ENCODE peak calls at places on chromosome 7, in seven cellular contexts. One of them, this sample, is unnamed.
A peak's percentile ranks its signal among the peaks of the same experiment; 100 is the strongest.

GRCh38 chr7:105047932-105048331 is 33.9 kb downstream of the KMT2E start:
- DNase-seq in foreskin fibroblast: no peak
- DNase-seq in fibroblast of lung: no peak
- DNase-seq in GM20000: no peak
- DNase-seq in CD4-positive, alpha-beta T cell: no peak
- DNase-seq in natural killer cell: no peak
- DNase-seq in cardiac fibroblast: no peak
- DNase-seq in this sample: no peak

GRCh38 chr7:16708496-16708895 is 45.1 kb upstream of the TSPAN13 start:
- DNase-seq in fibroblast of lung: peak; percentile 44
- DNase-seq in natural killer cell: no peak
- DNase-seq in cardiac fibroblast: peak; percentile 46
- DNase-seq in CD4-positive, alpha-beta T cell: no peak
- DNase-seq in GM20000: no peak
- DNase-seq in foreskin fibroblast: no peak
- DNase-seq in this sample: no peak

GRCh38 chr7:30433082-30433481 is 45.5 kb downstream of the NOD1 start:
- DNase-seq in GM20000: no peak
- DNase-seq in natural killer cell: no peak
- DNase-seq in CD4-positive, alpha-beta T cell: no peak
- DNase-seq in cardiac fibroblast: peak; percentile 94
- DNase-seq in fibroblast of lung: peak; percentile 79
- DNase-seq in foreskin fibroblast: peak; percentile 54
- DNase-seq in this sample: no peak

GRCh38 chr7:142720140-142720773 is 29.0 kb upstream of the PRSS1 start:
- DNase-seq in fibroblast of lung: no peak
- DNase-seq in cardiac fibroblast: no peak
- DNase-seq in GM20000: no peak
- DNase-seq in natural killer cell: no peak
- DNase-seq in foreskin fibroblast: no peak
- DNase-seq in CD4-positive, alpha-beta T cell: no peak
- DNase-seq in this sample: no peak

GRCh38 chr7:33733865-33734650 is 171.3 kb upstream of the BMPER start:
- DNase-seq in GM20000: no peak
- DNase-seq in cardiac fibroblast: peak; percentile 77
- DNase-seq in natural killer cell: no peak
- DNase-seq in fibroblast of lung: no peak
- DNase-seq in foreskin fibroblast: no peak
- DNase-seq in CD4-positive, alpha-beta T cell: no peak
- DNase-seq in this sample: no peak

GRCh38 chr7:131501422-131501821 is 55.0 kb downstream of the PODXL start:
- DNase-seq in foreskin fibroblast: peak; percentile 46
- DNase-seq in fibroblast of lung: peak; percentile 86
- DNase-seq in cardiac fibroblast: peak; percentile 48
- DNase-seq in GM20000: peak; percentile 44
- DNase-seq in natural killer cell: no peak
- DNase-seq in CD4-positive, alpha-beta T cell: no peak
- DNase-seq in this sample: peak; percentile 61

GRCh38 chr7:125423444-125424155 is 494.0 kb upstream of the POT1 start:
- DNase-seq in cardiac fibroblast: peak; percentile 1
- DNase-seq in foreskin fibroblast: no peak
- DNase-seq in CD4-positive, alpha-beta T cell: no peak
- DNase-seq in fibroblast of lung: peak; percentile 53
- DNase-seq in GM20000: no peak
- DNase-seq in natural killer cell: no peak
- DNase-seq in this sample: no peak

GRCh38 chr7:133282094-133282493 is 29.2 kb downstream of the EXOC4 start:
- DNase-seq in cardiac fibroblast: no peak
- DNase-seq in foreskin fibroblast: no peak
- DNase-seq in natural killer cell: no peak
- DNase-seq in CD4-positive, alpha-beta T cell: no peak
- DNase-seq in fibroblast of lung: no peak
- DNase-seq in GM20000: no peak
- DNase-seq in this sample: no peak

GRCh38 chr7:44970521-44971051 is 8.2 kb downstream of the MYO1G start:
- DNase-seq in GM20000: no peak
- DNase-seq in foreskin fibroblast: no peak
- DNase-seq in cardiac fibroblast: no peak
- DNase-seq in natural killer cell: no peak
- DNase-seq in fibroblast of lung: no peak
- DNase-seq in CD4-positive, alpha-beta T cell: no peak
- DNase-seq in this sample: no peak

DNA sequence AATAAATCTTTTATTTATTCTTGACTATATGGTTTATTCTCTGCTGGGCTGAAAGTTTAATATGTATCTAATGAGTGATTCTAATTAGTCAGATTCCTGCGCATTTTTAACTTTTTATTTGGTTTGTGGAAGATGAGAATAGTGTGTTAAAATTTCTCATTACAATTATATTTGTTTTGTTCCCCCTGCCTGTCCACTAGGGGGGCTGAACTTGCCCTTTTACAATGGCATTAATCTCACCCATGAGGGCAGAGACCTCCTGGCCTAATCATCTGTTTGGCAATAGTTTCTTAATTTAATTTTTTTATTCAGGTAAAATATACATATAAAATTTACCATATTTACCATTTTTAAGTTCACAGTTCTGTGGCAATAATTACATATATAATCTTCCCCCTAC is 278.5 kb upstream of the NPY start:
- DNase-seq in cardiac fibroblast: no peak
- DNase-seq in natural killer cell: no peak
- DNase-seq in foreskin fibroblast: no peak
- DNase-seq in GM20000: no peak
- DNase-seq in CD4-positive, alpha-beta T cell: no peak
- DNase-seq in fibroblast of lung: no peak
- DNase-seq in this sample: no peak
- TF ChIP-seq CTCF in cardiac fibroblast: no peak
- TF ChIP-seq CTCF in natural killer cell: no peak
- TF ChIP-seq CTCF in foreskin fibroblast: no peak
- TF ChIP-seq CTCF in GM20000: no peak
- TF ChIP-seq CTCF in CD4-positive, alpha-beta T cell: no peak
- TF ChIP-seq CTCF in fibroblast of lung: no peak
- TF ChIP-seq CTCF in this sample: no peak

GRCh38 chr7:19930851-19931250 is 157.4 kb upstream of the TMEM196 start:
- DNase-seq in fibroblast of lung: no peak
- DNase-seq in natural killer cell: no peak
- DNase-seq in cardiac fibroblast: no peak
- DNase-seq in GM20000: no peak
- DNase-seq in CD4-positive, alpha-beta T cell: no peak
- DNase-seq in foreskin fibroblast: no peak
- DNase-seq in this sample: no peak

GRCh38 chr7:19928247-19928646 is 154.8 kb upstream of the TMEM196 start:
- DNase-seq in cardiac fibroblast: no peak
- DNase-seq in CD4-positive, alpha-beta T cell: no peak
- DNase-seq in natural killer cell: no peak
- DNase-seq in fibroblast of lung: no peak
- DNase-seq in foreskin fibroblast: no peak
- DNase-seq in GM20000: peak; percentile 42
- DNase-seq in this sample: no peak

GRCh38 chr7:19932549-19933249 is 159.3 kb upstream of the TMEM196 start:
- DNase-seq in cardiac fibroblast: no peak
- DNase-seq in CD4-positive, alpha-beta T cell: no peak
- DNase-seq in GM20000: no peak
- DNase-seq in natural killer cell: no peak
- DNase-seq in fibroblast of lung: no peak
- DNase-seq in foreskin fibroblast: no peak
- DNase-seq in this sample: no peak

DNA sequence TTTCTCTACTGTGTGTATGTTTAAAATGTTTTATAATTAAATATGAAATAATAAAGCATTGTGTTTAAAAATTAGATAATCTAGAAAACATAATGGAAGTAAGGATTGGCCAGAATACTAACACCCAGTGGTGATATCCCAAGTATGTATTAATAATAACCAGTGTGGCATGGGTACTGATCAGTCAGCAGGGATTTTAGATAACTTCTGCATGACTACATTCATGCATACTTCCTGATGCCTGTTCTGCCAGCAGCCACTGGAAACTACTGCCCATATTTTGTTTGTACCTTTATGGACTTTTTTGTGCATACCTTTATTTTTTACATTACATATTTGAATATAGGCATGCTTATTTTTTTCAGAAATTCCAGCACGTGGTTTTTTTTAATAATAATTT is 156.6 kb upstream of the TMEM196 start:
- DNase-seq in fibroblast of lung: no peak
- DNase-seq in cardiac fibroblast: no peak
- DNase-seq in GM20000: no peak
- DNase-seq in foreskin fibroblast: no peak
- DNase-seq in natural killer cell: no peak
- DNase-seq in CD4-positive, alpha-beta T cell: no peak
- DNase-seq in this sample: no peak
- TF ChIP-seq CTCF in fibroblast of lung: no peak
- TF ChIP-seq CTCF in cardiac fibroblast: no peak
- TF ChIP-seq CTCF in GM20000: no peak
- TF ChIP-seq CTCF in foreskin fibroblast: no peak
- TF ChIP-seq CTCF in natural killer cell: no peak
- TF ChIP-seq CTCF in CD4-positive, alpha-beta T cell: no peak
- TF ChIP-seq CTCF in this sample: no peak

DNA sequence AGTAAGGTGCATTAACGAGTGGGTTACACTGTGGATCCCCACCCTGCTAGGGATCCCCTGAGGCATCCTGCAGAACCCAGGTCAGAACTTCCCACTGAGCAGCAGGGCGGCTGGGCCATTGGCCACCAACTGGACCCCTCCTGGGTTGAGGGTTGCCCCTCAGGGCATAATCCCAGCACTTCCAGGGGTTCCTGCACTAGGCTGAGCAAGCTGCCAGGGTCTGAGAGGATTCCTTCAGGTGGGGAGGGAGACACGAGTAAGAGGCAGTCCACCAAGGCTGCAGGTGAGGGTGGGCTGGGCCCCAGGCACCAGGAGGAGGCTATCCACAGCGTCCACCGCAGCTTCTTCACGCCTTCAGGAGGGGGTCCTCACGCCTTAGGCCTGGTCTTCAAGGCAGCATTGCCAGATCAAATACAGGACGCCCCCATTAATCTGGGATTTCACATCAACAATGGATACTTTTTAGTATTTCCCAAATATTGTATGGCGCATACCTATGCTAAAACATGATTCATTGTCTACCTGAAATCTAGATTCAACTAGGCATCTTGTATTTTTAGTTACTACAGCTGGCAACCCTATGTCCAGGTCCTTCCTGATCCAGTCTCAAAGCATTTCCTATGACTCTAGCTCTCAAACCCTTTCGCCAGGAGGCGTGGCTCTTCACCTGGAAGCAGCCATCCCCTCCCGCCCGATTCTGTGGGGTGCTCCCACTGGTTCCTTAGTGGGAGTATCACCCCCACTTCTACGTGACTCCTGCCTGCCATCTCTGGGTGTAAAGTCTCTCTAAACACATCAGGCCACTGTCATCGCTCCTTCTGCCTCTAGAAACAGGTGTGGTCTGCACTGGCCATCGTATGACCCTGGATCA is 4.1 kb downstream of the PRKAG2 start:
- DNase-seq in cardiac fibroblast: no peak
- DNase-seq in CD4-positive, alpha-beta T cell: no peak
- DNase-seq in fibroblast of lung: no peak
- DNase-seq in natural killer cell: no peak
- DNase-seq in GM20000: no peak
- DNase-seq in foreskin fibroblast: no peak
- DNase-seq in this sample: no peak
- TF ChIP-seq CTCF in cardiac fibroblast: no peak
- TF ChIP-seq CTCF in CD4-positive, alpha-beta T cell: no peak
- TF ChIP-seq CTCF in fibroblast of lung: no peak
- TF ChIP-seq CTCF in natural killer cell: no peak
- TF ChIP-seq CTCF in GM20000: no peak
- TF ChIP-seq CTCF in foreskin fibroblast: no peak
- TF ChIP-seq CTCF in this sample: no peak

DNA sequence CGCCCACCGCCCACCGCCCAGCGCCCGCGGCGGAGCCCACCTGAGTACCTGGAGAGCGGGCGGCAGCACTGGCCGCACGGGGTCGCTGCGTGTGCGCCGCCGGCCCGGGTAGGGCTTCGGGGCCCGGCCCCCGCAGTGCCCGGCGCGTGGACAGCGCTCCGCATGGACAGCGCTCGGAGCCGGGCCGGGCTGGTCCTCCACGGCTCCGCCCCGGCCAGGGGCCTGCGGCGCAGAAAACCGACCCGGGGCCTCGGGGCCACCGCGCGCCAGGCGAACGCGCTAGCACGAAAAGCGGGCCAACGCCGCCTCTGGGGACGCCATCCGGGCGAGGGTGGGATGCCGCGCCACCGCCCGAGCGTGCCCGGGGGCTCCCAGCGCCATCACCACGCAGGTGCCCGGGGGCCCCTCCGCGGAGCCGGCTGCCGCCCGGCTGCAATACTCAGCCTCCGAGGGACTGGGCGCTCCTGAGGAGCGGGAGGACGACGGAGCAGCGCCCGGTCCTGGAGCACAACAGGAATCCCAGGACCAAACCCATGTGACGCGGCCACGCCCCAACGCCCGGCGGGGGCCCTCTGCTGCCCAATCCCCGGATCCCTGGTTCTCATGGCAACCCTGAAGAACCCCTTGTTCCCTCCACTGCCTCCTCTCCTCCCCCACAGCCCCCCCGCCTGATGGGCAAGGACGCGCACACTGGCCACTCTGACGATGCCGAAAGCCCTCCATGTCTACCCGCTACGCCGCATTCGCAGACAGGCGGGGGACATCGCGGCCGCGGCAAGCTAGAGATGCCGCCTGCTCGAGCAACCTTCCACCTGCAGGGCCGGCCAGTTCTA is at the start of gene GRB10:
- DNase-seq in fibroblast of lung: peak; percentile 29
- DNase-seq in foreskin fibroblast: no peak
- DNase-seq in cardiac fibroblast: peak; percentile 42
- DNase-seq in natural killer cell: no peak
- DNase-seq in GM20000: no peak
- DNase-seq in CD4-positive, alpha-beta T cell: no peak
- DNase-seq in this sample: no peak
- TF ChIP-seq CTCF in fibroblast of lung: peak; percentile 7
- TF ChIP-seq CTCF in foreskin fibroblast: no peak
- TF ChIP-seq CTCF in cardiac fibroblast: peak; percentile 2
- TF ChIP-seq CTCF in natural killer cell: no peak
- TF ChIP-seq CTCF in GM20000: no peak
- TF ChIP-seq CTCF in CD4-positive, alpha-beta T cell: no peak
- TF ChIP-seq CTCF in this sample: no peak

GRCh38 chr7:127409629-127410028 is 17.1 kb upstream of the ZNF800 start:
- DNase-seq in cardiac fibroblast: peak; percentile 24
- DNase-seq in GM20000: no peak
- DNase-seq in foreskin fibroblast: no peak
- DNase-seq in fibroblast of lung: peak; percentile 7
- DNase-seq in CD4-positive, alpha-beta T cell: no peak
- DNase-seq in natural killer cell: no peak
- DNase-seq in this sample: no peak
- TF ChIP-seq CTCF in cardiac fibroblast: peak; percentile 28
- TF ChIP-seq CTCF in GM20000: no peak
- TF ChIP-seq CTCF in foreskin fibroblast: no peak
- TF ChIP-seq CTCF in fibroblast of lung: peak; percentile 13
- TF ChIP-seq CTCF in CD4-positive, alpha-beta T cell: no peak
- TF ChIP-seq CTCF in natural killer cell: no peak
- TF ChIP-seq CTCF in this sample: no peak

GRCh38 chr7:149615690-149616270 is 118.2 kb upstream of the ZNF746 start:
- DNase-seq in natural killer cell: no peak
- DNase-seq in CD4-positive, alpha-beta T cell: no peak
- DNase-seq in fibroblast of lung: no peak
- DNase-seq in cardiac fibroblast: no peak
- DNase-seq in GM20000: no peak
- DNase-seq in foreskin fibroblast: no peak
- DNase-seq in this sample: no peak
- TF ChIP-seq CTCF in natural killer cell: no peak
- TF ChIP-seq CTCF in CD4-positive, alpha-beta T cell: no peak
- TF ChIP-seq CTCF in fibroblast of lung: no peak
- TF ChIP-seq CTCF in cardiac fibroblast: no peak
- TF ChIP-seq CTCF in GM20000: no peak
- TF ChIP-seq CTCF in foreskin fibroblast: no peak
- TF ChIP-seq CTCF in this sample: no peak

GRCh38 chr7:128708824-128709223 is 30.3 kb upstream of the CALU start:
- DNase-seq in cardiac fibroblast: no peak
- DNase-seq in fibroblast of lung: no peak
- DNase-seq in GM20000: no peak
- DNase-seq in natural killer cell: no peak
- DNase-seq in foreskin fibroblast: no peak
- DNase-seq in CD4-positive, alpha-beta T cell: no peak
- DNase-seq in this sample: no peak
- TF ChIP-seq CTCF in cardiac fibroblast: no peak
- TF ChIP-seq CTCF in fibroblast of lung: no peak
- TF ChIP-seq CTCF in GM20000: no peak
- TF ChIP-seq CTCF in natural killer cell: no peak
- TF ChIP-seq CTCF in foreskin fibroblast: no peak
- TF ChIP-seq CTCF in CD4-positive, alpha-beta T cell: no peak
- TF ChIP-seq CTCF in this sample: no peak